ENCODE peak calls at places on chromosomes 3 and 15, in eight cellular contexts. W is astrocyte of the cerebellum; H is HT1080; B is skeletal muscle cell; D is colonic mucosa; F is aorta; C is cardiac muscle cell; T is activated CD4-positive, CD25-positive, alpha-beta regulatory T cell. Y is an unnamed sample.

GRCh38 chr15:95324596-95325135 is 1005.8 kb upstream of the NR2F2 start:
- DNase-seq in H (no peak), W (no peak), T (no peak), B (no peak), D (no peak), F (no peak), C (no peak), Y (no peak)

GRCh38 chr3:86967062-86967461 is 23.9 kb downstream of the VGLL3 start:
- DNase-seq in F (no peak), W (no peak), H (no peak), T (no peak), B (no peak), C (no peak), D (no peak), Y (no peak)

GRCh38 chr3:155404486-155404885 is 111.0 kb upstream of the STRIT1 start:
- DNase-seq in H (no peak), W (no peak), T (no peak), B (no peak), D (no peak), F (no peak), C (no peak), Y (no peak)

GRCh38 chr3:184908859-184909258 is 96.9 kb downstream of the VPS8 start:
- DNase-seq in C (no peak), D (no peak), W (no peak), T (no peak), H (no peak), B (no peak), F (no peak), Y (no peak)

GRCh38 chr3:12959838-12960378 is 113.3 kb downstream of the IQSEC1 start:
- DNase-seq in F (peak), W (no peak), B (no peak), H (no peak), C (no peak), T (no peak), D (no peak), Y (no peak)

GRCh38 chr3:15307580-15307979 is 24.8 kb downstream of the SH3BP5 start:
- DNase-seq in W (no peak), D (no peak), C (no peak), F (no peak), T (no peak), H (no peak), B (no peak), Y (no peak)

GRCh38 chr3:143637133-143637532 is 211.1 kb downstream of the SLC9A9 start:
- DNase-seq in B (no peak), D (no peak), C (no peak), F (no peak), T (no peak), W (no peak), H (no peak), Y (no peak)

GRCh38 chr3:114404590-114404989 is 110.8 kb downstream of the TIGIT start:
- DNase-seq in T (no peak), H (peak), C (no peak), F (no peak), B (no peak), W (no peak), D (no peak), Y (no peak)

GRCh38 chr15:98375513-98376360 is 272.6 kb upstream of the IGF1R start:
- DNase-seq in C (no peak), B (no peak), H (no peak), F (no peak), W (no peak), D (no peak), T (no peak), Y (no peak)

GRCh38 chr15:84818221-84819131 is 1.3 kb downstream of the ALPK3 start:
- DNase-seq in T (no peak), B (no peak), H (peak), F (no peak), W (no peak), D (no peak), C (peak), Y (no peak)

GRCh38 chr3:27431116-27431515 is 53.1 kb downstream of the SLC4A7 start:
- DNase-seq in C (no peak), T (no peak), H (peak), D (no peak), B (peak), F (no peak), W (peak), Y (no peak)

GRCh38 chr3:47096955-47097354 is 67.0 kb downstream of the SETD2 start:
- DNase-seq in T (no peak), C (no peak), H (peak), W (peak), D (no peak), B (peak), F (no peak), Y (no peak)

GRCh38 chr3:15065550-15066007 is 464 bp upstream of the MRPS25 start:
- DNase-seq in T (no peak), B (no peak), F (no peak), C (no peak), D (no peak), H (no peak), W (no peak), Y (no peak)

GRCh38 chr3:119530418-119530817 is 29.0 kb downstream of the CD80 start:
- DNase-seq in C (no peak), D (no peak), F (no peak), H (no peak), T (no peak), B (no peak), W (no peak), Y (no peak)

GRCh38 chr15:51758645-51759044 is 7.2 kb downstream of the TMOD2 start:
- DNase-seq in W (no peak), D (peak), T (no peak), B (peak), H (peak), F (no peak), C (no peak), Y (peak)

GRCh38 chr15:91953432-91953831 is 99.9 kb downstream of the SLCO3A1 start:
- DNase-seq in B (no peak), W (no peak), C (no peak), H (no peak), F (no peak), D (peak), T (no peak), Y (no peak)

GRCh38 chr15:29668120-29668602 is 154.1 kb downstream of the TJP1 start:
- DNase-seq in H (peak), B (no peak), W (peak), T (no peak), D (peak), C (peak), F (peak), Y (peak)

GRCh38 chr15:48358229-48358641 is 27.0 kb downstream of the DUT start:
- DNase-seq in H (peak), T (no peak), D (no peak), W (peak), C (peak), B (no peak), F (no peak), Y (no peak)

GRCh38 chr15:25690673-25691543 is 172.2 kb downstream of the ATP10A start:
- DNase-seq in W (peak), C (no peak), F (peak), H (peak), T (no peak), B (peak), D (no peak), Y (no peak)

GRCh38 chr3:32384938-32385337 is 6.7 kb upstream of the CMTM7 start:
- DNase-seq in D (no peak), B (no peak), H (no peak), C (no peak), W (no peak), T (no peak), F (no peak), Y (no peak)

GRCh38 chr15:92399271-92399670 is 5.6 kb downstream of the ST8SIA2 start:
- DNase-seq in T (no peak), C (no peak), H (no peak), F (no peak), W (no peak), B (no peak), D (no peak), Y (no peak)

GRCh38 chr3:67083277-67083676 is 85.2 kb downstream of the KBTBD8 start:
- DNase-seq in F (no peak), C (no peak), D (no peak), T (peak), W (no peak), B (no peak), H (peak), Y (no peak)

GRCh38 chr3:126304704-126305103 is 52.5 kb downstream of the KLF15 start:
- DNase-seq in D (no peak), F (no peak), H (peak), B (no peak), C (no peak), W (no peak), T (no peak), Y (no peak)

GRCh38 chr3:84772841-84773240 is 185.9 kb upstream of the CADM2 start:
- DNase-seq in B (no peak), H (peak), F (no peak), T (no peak), D (no peak), W (no peak), C (no peak), Y (no peak)

GRCh38 chr3:16134173-16134928 is 40.1 kb upstream of the GALNT15 start:
- DNase-seq in B (no peak), D (no peak), C (no peak), F (no peak), H (peak), W (no peak), T (no peak), Y (no peak)

GRCh38 chr3:4571690-4572334 is 78.7 kb downstream of the ITPR1 start:
- DNase-seq in F (no peak), W (no peak), C (no peak), D (no peak), B (no peak), H (peak), T (no peak), Y (no peak)